ENCODE peak calls at places on chromosomes 3 and 15, in seven cellular contexts. One of them, this sample, is unnamed.

GRCh38 chr3:10580426-10580825 is 75.0 kb upstream of the ATP2B2 start:
- DNase-seq in GM12878: no peak
- DNase-seq in SK-N-SH: no peak
- DNase-seq in HCT116: no peak
- DNase-seq in H1: no peak
- DNase-seq in HepG2: no peak
- DNase-seq in K562: no peak
- DNase-seq in this sample: no peak

GRCh38 chr3:5645311-5646029 is 458.0 kb downstream of the EDEM1 start:
- DNase-seq in GM12878: no peak
- DNase-seq in H1: no peak
- DNase-seq in HCT116: no peak
- DNase-seq in SK-N-SH: no peak
- DNase-seq in K562: no peak
- DNase-seq in HepG2: no peak
- DNase-seq in this sample: no peak

GRCh38 chr3:55252921-55253320 is 234.2 kb downstream of the WNT5A start:
- DNase-seq in HCT116: no peak
- DNase-seq in H1: no peak
- DNase-seq in GM12878: no peak
- DNase-seq in SK-N-SH: no peak
- DNase-seq in HepG2: no peak
- DNase-seq in K562: no peak
- DNase-seq in this sample: no peak

GRCh38 chr3:124558898-124559649 is 171.2 kb upstream of the UMPS start:
- DNase-seq in HCT116: peak
- DNase-seq in K562: peak
- DNase-seq in HepG2: no peak
- DNase-seq in GM12878: no peak
- DNase-seq in H1: no peak
- DNase-seq in SK-N-SH: peak
- DNase-seq in this sample: peak

GRCh38 chr15:24954783-24955548 is at the start of the genes SNRPN and SNURF:
- DNase-seq in HCT116: no peak
- DNase-seq in GM12878: peak
- DNase-seq in SK-N-SH: peak
- DNase-seq in H1: peak
- DNase-seq in HepG2: peak
- DNase-seq in K562: no peak
- DNase-seq in this sample: peak

GRCh38 chr15:34795267-34796081 is at the start of gene ACTC1:
- DNase-seq in SK-N-SH: no peak
- DNase-seq in K562: peak
- DNase-seq in HepG2: no peak
- DNase-seq in GM12878: no peak
- DNase-seq in H1: peak
- DNase-seq in HCT116: no peak
- DNase-seq in this sample: no peak

GRCh38 chr3:25476639-25477038 is 48.6 kb downstream of the RARB start:
- DNase-seq in K562: no peak
- DNase-seq in SK-N-SH: no peak
- DNase-seq in H1: no peak
- DNase-seq in HepG2: no peak
- DNase-seq in HCT116: no peak
- DNase-seq in GM12878: no peak
- DNase-seq in this sample: no peak

GRCh38 chr15:76932090-76932966 is 779 bp downstream of the RCN2 start:
- DNase-seq in HCT116: no peak
- DNase-seq in GM12878: no peak
- DNase-seq in HepG2: no peak
- DNase-seq in SK-N-SH: no peak
- DNase-seq in K562: peak
- DNase-seq in H1: no peak
- DNase-seq in this sample: no peak

GRCh38 chr3:94671078-94671477 is 608.2 kb downstream of the NSUN3 start:
- DNase-seq in SK-N-SH: no peak
- DNase-seq in HepG2: no peak
- DNase-seq in HCT116: no peak
- DNase-seq in H1: no peak
- DNase-seq in GM12878: no peak
- DNase-seq in K562: no peak
- DNase-seq in this sample: no peak

GRCh38 chr15:73926191-73927002 is at the start of gene LOXL1:
- DNase-seq in GM12878: no peak
- DNase-seq in H1: peak
- DNase-seq in SK-N-SH: no peak
- DNase-seq in K562: peak
- DNase-seq in HepG2: peak
- DNase-seq in HCT116: peak
- DNase-seq in this sample: no peak

GRCh38 chr15:90358124-90359033 is 6.3 kb downstream of the ZNF774 start:
- DNase-seq in HCT116: no peak
- DNase-seq in H1: no peak
- DNase-seq in SK-N-SH: no peak
- DNase-seq in GM12878: no peak
- DNase-seq in HepG2: no peak
- DNase-seq in K562: peak
- DNase-seq in this sample: peak

GRCh38 chr3:54355795-54356194 is 233.4 kb downstream of the CACNA2D3 start:
- DNase-seq in GM12878: no peak
- DNase-seq in HepG2: no peak
- DNase-seq in HCT116: no peak
- DNase-seq in SK-N-SH: no peak
- DNase-seq in H1: no peak
- DNase-seq in K562: no peak
- DNase-seq in this sample: no peak

GRCh38 chr3:66499881-66500574 is 794 bp downstream of the LRIG1 start:
- DNase-seq in K562: no peak
- DNase-seq in HCT116: no peak
- DNase-seq in H1: peak
- DNase-seq in HepG2: no peak
- DNase-seq in GM12878: no peak
- DNase-seq in SK-N-SH: peak
- DNase-seq in this sample: no peak

GRCh38 chr15:76799760-76800159 is 105.4 kb downstream of the SCAPER start:
- DNase-seq in K562: peak
- DNase-seq in GM12878: no peak
- DNase-seq in H1: no peak
- DNase-seq in SK-N-SH: no peak
- DNase-seq in HepG2: no peak
- DNase-seq in HCT116: no peak
- DNase-seq in this sample: no peak

GRCh38 chr3:36907911-36908646 is 36.8 kb downstream of the TRANK1 start:
- DNase-seq in HCT116: no peak
- DNase-seq in H1: no peak
- DNase-seq in SK-N-SH: no peak
- DNase-seq in GM12878: peak
- DNase-seq in K562: peak
- DNase-seq in HepG2: peak
- DNase-seq in this sample: peak

GRCh38 chr15:62287066-62287857 is 122.2 kb upstream of the C2CD4B start:
- DNase-seq in H1: no peak
- DNase-seq in HCT116: no peak
- DNase-seq in SK-N-SH: no peak
- DNase-seq in K562: no peak
- DNase-seq in HepG2: no peak
- DNase-seq in GM12878: no peak
- DNase-seq in this sample: no peak

GRCh38 chr3:48232232-48232631 is 8.7 kb upstream of the ZNF589 start:
- DNase-seq in HepG2: no peak
- DNase-seq in H1: no peak
- DNase-seq in GM12878: no peak
- DNase-seq in HCT116: no peak
- DNase-seq in SK-N-SH: no peak
- DNase-seq in K562: no peak
- DNase-seq in this sample: no peak

GRCh38 chr3:47002490-47003410 is 23.3 kb downstream of the NBEAL2 start:
- DNase-seq in K562: no peak
- DNase-seq in SK-N-SH: peak
- DNase-seq in GM12878: no peak
- DNase-seq in HCT116: no peak
- DNase-seq in HepG2: no peak
- DNase-seq in H1: peak
- DNase-seq in this sample: no peak

GRCh38 chr3:177191108-177191779 is 6.0 kb downstream of the TBL1XR1 start:
- DNase-seq in GM12878: no peak
- DNase-seq in HCT116: no peak
- DNase-seq in K562: no peak
- DNase-seq in H1: no peak
- DNase-seq in SK-N-SH: no peak
- DNase-seq in HepG2: no peak
- DNase-seq in this sample: no peak

GRCh38 chr15:81189583-81190283 is 6.9 kb upstream of the IL16 start:
- DNase-seq in SK-N-SH: no peak
- DNase-seq in HCT116: no peak
- DNase-seq in K562: no peak
- DNase-seq in GM12878: no peak
- DNase-seq in H1: peak
- DNase-seq in HepG2: no peak
- DNase-seq in this sample: no peak

GRCh38 chr3:173653781-173654180 is 256.2 kb downstream of the NLGN1 start:
- DNase-seq in HepG2: no peak
- DNase-seq in GM12878: no peak
- DNase-seq in SK-N-SH: no peak
- DNase-seq in H1: no peak
- DNase-seq in K562: no peak
- DNase-seq in HCT116: no peak
- DNase-seq in this sample: no peak

GRCh38 chr15:70258369-70259029 is 160.8 kb upstream of the TLE3 start:
- DNase-seq in GM12878: no peak
- DNase-seq in K562: peak
- DNase-seq in HepG2: no peak
- DNase-seq in HCT116: no peak
- DNase-seq in H1: no peak
- DNase-seq in SK-N-SH: no peak
- DNase-seq in this sample: no peak

DNA sequence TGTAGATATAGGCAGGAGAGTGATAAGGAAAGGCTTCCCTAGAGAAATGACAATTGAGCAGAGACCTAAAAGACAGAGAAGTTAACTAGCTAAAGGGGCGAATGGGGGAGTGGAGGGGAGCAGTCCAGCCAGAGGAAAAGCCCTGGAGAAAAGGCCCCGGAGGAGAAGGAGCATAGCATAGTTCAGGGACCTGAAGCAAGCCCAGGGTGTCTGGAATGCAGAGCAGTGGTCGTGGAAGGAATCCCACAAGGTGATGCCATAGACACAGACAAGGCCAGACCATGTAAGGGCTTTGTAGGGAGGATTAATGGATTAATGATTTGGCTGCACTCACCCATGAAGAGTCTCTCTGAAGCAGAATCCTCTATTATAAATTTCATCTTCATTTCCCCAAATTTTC is 45.8 kb upstream of the LRRN1 start:
- DNase-seq in HCT116: no peak
- DNase-seq in H1: no peak
- DNase-seq in K562: no peak
- DNase-seq in GM12878: no peak
- DNase-seq in HepG2: no peak
- DNase-seq in SK-N-SH: no peak
- DNase-seq in this sample: no peak
- TF ChIP-seq JUND in HCT116: no peak
- TF ChIP-seq JUND in H1: no peak
- TF ChIP-seq JUND in K562: no peak
- TF ChIP-seq JUND in GM12878: no peak
- TF ChIP-seq JUND in HepG2: no peak
- TF ChIP-seq JUND in SK-N-SH: no peak
- TF ChIP-seq JUND in this sample: no peak

DNA sequence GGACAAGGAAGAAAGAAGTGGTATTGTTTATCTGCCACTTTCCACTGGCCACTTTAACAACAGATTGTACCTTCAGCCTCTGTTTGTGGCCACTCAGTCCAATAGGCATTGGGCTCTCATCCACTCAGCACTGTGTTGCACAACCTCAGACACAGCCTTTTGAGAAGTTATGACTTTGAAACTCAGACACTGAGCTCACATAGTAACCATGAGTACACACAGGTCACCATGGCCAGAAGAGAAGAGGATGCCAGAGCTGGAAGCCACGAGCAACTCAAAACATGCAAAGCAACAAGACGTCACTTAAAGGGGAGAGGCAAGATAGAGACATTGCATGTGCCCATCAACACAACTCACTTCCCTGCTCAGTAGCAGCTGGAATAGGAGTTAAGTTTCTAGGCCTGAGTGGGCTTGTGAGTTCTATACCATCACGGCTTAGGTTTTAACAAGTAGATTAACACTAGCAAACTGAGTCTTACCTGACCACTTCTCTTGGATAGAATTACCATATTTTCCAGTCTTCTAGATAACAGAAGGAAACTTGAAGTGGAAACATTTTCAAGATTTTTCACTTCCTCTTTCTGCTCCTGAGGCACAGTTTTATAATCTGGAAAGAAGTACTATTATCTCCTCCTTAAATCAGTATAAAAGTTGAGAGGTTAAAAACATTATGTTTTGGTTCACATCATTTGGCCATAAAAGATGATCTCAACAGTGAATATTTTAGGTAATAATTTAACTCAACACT is 103.5 kb downstream of the IMPG2 start:
- DNase-seq in HepG2: no peak
- DNase-seq in SK-N-SH: no peak
- DNase-seq in H1: no peak
- DNase-seq in GM12878: no peak
- DNase-seq in K562: no peak
- DNase-seq in HCT116: no peak
- DNase-seq in this sample: no peak
- TF ChIP-seq JUND in HepG2: no peak
- TF ChIP-seq JUND in SK-N-SH: no peak
- TF ChIP-seq JUND in H1: no peak
- TF ChIP-seq JUND in GM12878: no peak
- TF ChIP-seq JUND in K562: no peak
- TF ChIP-seq JUND in HCT116: no peak
- TF ChIP-seq JUND in this sample: no peak

DNA sequence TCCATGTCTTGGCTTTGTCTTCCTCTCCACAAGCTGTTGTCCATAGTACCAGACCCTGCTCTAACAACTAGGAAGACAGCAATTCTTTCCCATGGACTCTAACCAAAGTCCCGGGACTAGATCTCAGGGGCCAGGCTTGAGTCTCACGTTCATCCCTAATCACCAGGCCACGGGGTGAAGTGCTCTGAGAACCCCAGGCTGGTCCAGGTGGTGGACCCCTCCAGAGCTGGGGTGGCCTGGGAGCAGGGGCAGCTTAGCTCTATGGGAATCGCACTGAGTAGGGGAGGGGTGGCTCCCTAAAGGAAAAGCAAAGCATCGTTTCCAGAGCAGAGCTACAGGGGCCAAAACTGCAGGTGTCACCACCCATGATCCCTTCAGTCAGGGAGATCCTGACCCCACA is 150.9 kb downstream of the TPRA1 start:
- DNase-seq in SK-N-SH: no peak
- DNase-seq in HepG2: no peak
- DNase-seq in K562: no peak
- DNase-seq in HCT116: no peak
- DNase-seq in H1: peak
- DNase-seq in GM12878: no peak
- DNase-seq in this sample: no peak
- TF ChIP-seq JUND in SK-N-SH: no peak
- TF ChIP-seq JUND in HepG2: no peak
- TF ChIP-seq JUND in K562: no peak
- TF ChIP-seq JUND in HCT116: no peak
- TF ChIP-seq JUND in H1: no peak
- TF ChIP-seq JUND in GM12878: no peak
- TF ChIP-seq JUND in this sample: no peak

GRCh38 chr3:71355037-71355436 is 228.5 kb downstream of the FOXP1 start:
- DNase-seq in K562: no peak
- DNase-seq in HepG2: no peak
- DNase-seq in H1: no peak
- DNase-seq in HCT116: no peak
- DNase-seq in SK-N-SH: no peak
- DNase-seq in GM12878: no peak
- DNase-seq in this sample: no peak
- TF ChIP-seq JUND in K562: no peak
- TF ChIP-seq JUND in HepG2: no peak
- TF ChIP-seq JUND in H1: no peak
- TF ChIP-seq JUND in HCT116: no peak
- TF ChIP-seq JUND in SK-N-SH: no peak
- TF ChIP-seq JUND in GM12878: no peak
- TF ChIP-seq JUND in this sample: no peak

This sample was measured in T47D.